ENCODE peak calls at places on chromosomes 11 and 22, in six cellular contexts. One of them, this sample, is unnamed.

GRCh38 chr11:68591719-68592118 is 92.6 kb upstream of the GAL start:
- DNase-seq in fibroblast of mammary gland: no peak
- DNase-seq in epithelial cell of esophagus: no peak
- DNase-seq in tibial artery: no peak
- DNase-seq in GM23338: no peak
- DNase-seq in colonic mucosa: no peak
- DNase-seq in this sample: no peak

GRCh38 chr11:67270256-67271211 is 4.3 kb downstream of the GRK2 start:
- DNase-seq in fibroblast of mammary gland: no peak
- DNase-seq in tibial artery: peak; percentile 71
- DNase-seq in GM23338: peak; percentile 82
- DNase-seq in epithelial cell of esophagus: peak; percentile 48
- DNase-seq in colonic mucosa: peak; percentile 71
- DNase-seq in this sample: peak; percentile 92

GRCh38 chr22:30923168-30923900 is 45.2 kb downstream of the MORC2 start:
- DNase-seq in fibroblast of mammary gland: no peak
- DNase-seq in epithelial cell of esophagus: no peak
- DNase-seq in GM23338: no peak
- DNase-seq in tibial artery: no peak
- DNase-seq in colonic mucosa: no peak
- DNase-seq in this sample: no peak

GRCh38 chr11:9808943-9809342 is 145.1 kb downstream of the SWAP70 start:
- DNase-seq in GM23338: no peak
- DNase-seq in epithelial cell of esophagus: no peak
- DNase-seq in colonic mucosa: no peak
- DNase-seq in fibroblast of mammary gland: no peak
- DNase-seq in tibial artery: no peak
- DNase-seq in this sample: no peak

GRCh38 chr11:20544536-20545237 is 54.7 kb upstream of the SLC6A5 start:
- DNase-seq in fibroblast of mammary gland: no peak
- DNase-seq in tibial artery: no peak
- DNase-seq in GM23338: peak; percentile 57
- DNase-seq in epithelial cell of esophagus: no peak
- DNase-seq in colonic mucosa: no peak
- DNase-seq in this sample: peak; percentile 78

GRCh38 chr11:45982656-45983470 is 60.4 kb downstream of the LARGE2 start:
- DNase-seq in fibroblast of mammary gland: peak; percentile 87
- DNase-seq in colonic mucosa: no peak
- DNase-seq in GM23338: peak; percentile 90
- DNase-seq in tibial artery: no peak
- DNase-seq in epithelial cell of esophagus: peak; percentile 75
- DNase-seq in this sample: peak; percentile 98

GRCh38 chr22:37639771-37640590 is 512 bp downstream of the SH3BP1 start:
- DNase-seq in GM23338: peak; percentile 54
- DNase-seq in colonic mucosa: no peak
- DNase-seq in epithelial cell of esophagus: peak; percentile 32
- DNase-seq in tibial artery: no peak
- DNase-seq in fibroblast of mammary gland: no peak
- DNase-seq in this sample: peak; percentile 67

GRCh38 chr22:39627208-39627607 is 56.7 kb downstream of the CACNA1I start:
- DNase-seq in GM23338: no peak
- DNase-seq in tibial artery: no peak
- DNase-seq in epithelial cell of esophagus: no peak
- DNase-seq in fibroblast of mammary gland: no peak
- DNase-seq in colonic mucosa: no peak
- DNase-seq in this sample: no peak

GRCh38 chr22:39913886-39914285 is 13.0 kb downstream of the GRAP2 start:
- DNase-seq in GM23338: no peak
- DNase-seq in fibroblast of mammary gland: no peak
- DNase-seq in tibial artery: no peak
- DNase-seq in epithelial cell of esophagus: no peak
- DNase-seq in colonic mucosa: no peak
- DNase-seq in this sample: no peak

GRCh38 chr11:12189543-12190235 is 79.3 kb downstream of the MICAL2 start:
- DNase-seq in GM23338: no peak
- DNase-seq in epithelial cell of esophagus: peak; percentile 98
- DNase-seq in colonic mucosa: no peak
- DNase-seq in fibroblast of mammary gland: no peak
- DNase-seq in tibial artery: no peak
- DNase-seq in this sample: no peak

GRCh38 chr11:118618115-118618990 is 10.9 kb downstream of the PHLDB1 start:
- DNase-seq in epithelial cell of esophagus: peak; percentile 32
- DNase-seq in tibial artery: peak; percentile 83
- DNase-seq in GM23338: no peak
- DNase-seq in colonic mucosa: peak; percentile 55
- DNase-seq in fibroblast of mammary gland: peak; percentile 87
- DNase-seq in this sample: no peak

GRCh38 chr11:88359529-88359928 is 22.0 kb upstream of the CTSC start:
- DNase-seq in fibroblast of mammary gland: no peak
- DNase-seq in colonic mucosa: no peak
- DNase-seq in tibial artery: no peak
- DNase-seq in GM23338: no peak
- DNase-seq in epithelial cell of esophagus: no peak
- DNase-seq in this sample: no peak

GRCh38 chr11:77009533-77010160 is 24.6 kb upstream of the B3GNT6 start:
- DNase-seq in fibroblast of mammary gland: no peak
- DNase-seq in colonic mucosa: no peak
- DNase-seq in tibial artery: no peak
- DNase-seq in epithelial cell of esophagus: no peak
- DNase-seq in GM23338: no peak
- DNase-seq in this sample: no peak

GRCh38 chr11:26199341-26199740 is 132.6 kb upstream of the ANO3 start:
- DNase-seq in fibroblast of mammary gland: peak; percentile 80
- DNase-seq in tibial artery: no peak
- DNase-seq in epithelial cell of esophagus: no peak
- DNase-seq in colonic mucosa: no peak
- DNase-seq in GM23338: no peak
- DNase-seq in this sample: no peak

GRCh38 chr22:21612858-21613257 is 17.0 kb downstream of the YDJC start:
- DNase-seq in colonic mucosa: no peak
- DNase-seq in GM23338: peak; percentile 46
- DNase-seq in fibroblast of mammary gland: no peak
- DNase-seq in epithelial cell of esophagus: peak; percentile 50
- DNase-seq in tibial artery: no peak
- DNase-seq in this sample: no peak

GRCh38 chr22:50481440-50482106 is at the start of gene ADM2:
- DNase-seq in tibial artery: no peak
- DNase-seq in GM23338: peak; percentile 87
- DNase-seq in colonic mucosa: peak; percentile 67
- DNase-seq in epithelial cell of esophagus: no peak
- DNase-seq in fibroblast of mammary gland: no peak
- DNase-seq in this sample: peak; percentile 76

GRCh38 chr22:28562324-28562723 is 117.3 kb downstream of the TTC28 start:
- DNase-seq in fibroblast of mammary gland: no peak
- DNase-seq in GM23338: no peak
- DNase-seq in epithelial cell of esophagus: peak; percentile 21
- DNase-seq in tibial artery: no peak
- DNase-seq in colonic mucosa: no peak
- DNase-seq in this sample: no peak
- H3K4me3 ChIP-seq in fibroblast of mammary gland: no peak overlapping the region
- H3K4me3 ChIP-seq in GM23338: no peak overlapping the region
- H3K4me3 ChIP-seq in epithelial cell of esophagus: no peak overlapping the region
- H3K4me3 ChIP-seq in tibial artery: no peak overlapping the region
- H3K4me3 ChIP-seq in colonic mucosa: no peak overlapping the region
- H3K4me3 ChIP-seq in this sample: no peak overlapping the region

DNA sequence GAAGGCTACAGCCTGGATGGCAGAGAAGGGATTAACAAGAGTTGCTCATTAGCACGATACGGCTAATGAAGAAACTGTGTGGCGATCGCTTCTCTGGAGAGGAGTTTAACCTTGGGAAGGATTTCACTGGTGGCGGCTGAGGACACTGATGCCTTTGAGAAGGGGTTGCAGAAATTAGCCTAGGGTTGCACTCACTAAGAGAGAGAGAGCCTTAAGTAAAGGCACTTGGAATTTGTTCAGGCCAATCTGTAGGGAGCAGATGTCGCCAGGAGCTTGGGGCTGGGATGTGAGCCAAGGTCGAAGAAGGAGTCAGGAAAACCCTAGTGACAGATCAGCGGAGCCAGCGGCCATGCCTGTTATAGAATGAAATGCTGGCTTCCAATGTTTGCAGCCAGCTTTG is 43.6 kb upstream of the API5 start:
- DNase-seq in colonic mucosa: no peak
- DNase-seq in GM23338: no peak
- DNase-seq in fibroblast of mammary gland: no peak
- DNase-seq in epithelial cell of esophagus: no peak
- DNase-seq in tibial artery: no peak
- DNase-seq in this sample: no peak
- H3K4me3 ChIP-seq in colonic mucosa: no peak overlapping the region
- H3K4me3 ChIP-seq in GM23338: no peak overlapping the region
- H3K4me3 ChIP-seq in fibroblast of mammary gland: no peak overlapping the region
- H3K4me3 ChIP-seq in epithelial cell of esophagus: no peak overlapping the region
- H3K4me3 ChIP-seq in tibial artery: no peak overlapping the region
- H3K4me3 ChIP-seq in this sample: no peak overlapping the region

DNA sequence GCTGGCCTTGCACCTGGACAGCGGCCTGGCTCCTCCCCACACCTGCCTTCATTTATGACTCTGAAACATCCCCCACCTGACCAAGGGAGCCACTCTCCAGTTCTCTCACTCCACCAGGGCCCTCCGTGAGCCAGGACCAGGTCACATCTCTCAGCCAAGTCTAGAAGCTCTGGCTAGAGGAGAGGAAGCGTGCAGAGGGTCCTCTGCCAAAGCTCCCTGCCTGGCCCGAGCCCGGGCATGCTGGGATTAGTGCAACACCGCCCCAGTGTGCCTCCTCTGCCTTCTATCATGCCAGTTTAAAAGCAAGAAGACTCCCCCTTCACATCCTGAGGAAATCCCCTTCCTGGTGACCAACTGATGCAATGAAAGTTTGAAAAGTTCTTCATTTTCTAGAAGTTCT is 23.5 kb downstream of the TP53AIP1 start:
- DNase-seq in tibial artery: no peak
- DNase-seq in epithelial cell of esophagus: no peak
- DNase-seq in colonic mucosa: no peak
- DNase-seq in fibroblast of mammary gland: no peak
- DNase-seq in GM23338: no peak
- DNase-seq in this sample: no peak
- H3K4me3 ChIP-seq in tibial artery: no peak overlapping the region
- H3K4me3 ChIP-seq in epithelial cell of esophagus: no peak overlapping the region
- H3K4me3 ChIP-seq in colonic mucosa: no peak overlapping the region
- H3K4me3 ChIP-seq in fibroblast of mammary gland: no peak overlapping the region
- H3K4me3 ChIP-seq in GM23338: no peak overlapping the region
- H3K4me3 ChIP-seq in this sample: no peak overlapping the region

GRCh38 chr11:63611395-63611747 is 2.9 kb downstream of the PLAAT3 start:
- DNase-seq in tibial artery: no peak
- DNase-seq in colonic mucosa: no peak
- DNase-seq in GM23338: no peak
- DNase-seq in fibroblast of mammary gland: no peak
- DNase-seq in epithelial cell of esophagus: no peak
- DNase-seq in this sample: no peak
- H3K4me3 ChIP-seq in tibial artery: no peak overlapping the region
- H3K4me3 ChIP-seq in colonic mucosa: no peak overlapping the region
- H3K4me3 ChIP-seq in GM23338: peak overlapping the region; percentile 41
- H3K4me3 ChIP-seq in fibroblast of mammary gland: no peak overlapping the region
- H3K4me3 ChIP-seq in epithelial cell of esophagus: no peak overlapping the region
- H3K4me3 ChIP-seq in this sample: no peak overlapping the region

DNA sequence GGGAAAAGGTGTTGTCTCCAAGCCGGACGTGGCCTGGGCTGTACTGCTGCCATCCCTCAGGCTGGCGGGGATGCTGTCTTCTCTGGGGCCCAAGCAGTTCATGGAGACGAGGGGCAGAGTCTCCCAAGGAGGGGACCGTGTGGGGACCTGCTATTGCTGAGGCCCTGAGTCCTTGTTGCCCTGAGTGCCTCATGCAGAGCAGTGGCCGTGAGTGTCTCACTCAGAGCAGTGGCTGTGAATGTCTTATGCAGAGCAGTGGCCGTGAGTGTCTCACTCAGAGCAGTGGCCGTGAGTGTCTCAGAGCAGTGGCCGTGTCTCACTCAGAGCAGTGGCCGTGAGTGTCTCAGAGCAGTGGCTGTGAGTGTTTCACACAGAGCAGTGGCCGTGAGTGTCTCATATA is 54.7 kb downstream of the GRAMD4 start:
- DNase-seq in fibroblast of mammary gland: no peak
- DNase-seq in epithelial cell of esophagus: no peak
- DNase-seq in colonic mucosa: no peak
- DNase-seq in GM23338: no peak
- DNase-seq in tibial artery: no peak
- DNase-seq in this sample: no peak
- H3K4me3 ChIP-seq in fibroblast of mammary gland: no peak overlapping the region
- H3K4me3 ChIP-seq in epithelial cell of esophagus: no peak overlapping the region
- H3K4me3 ChIP-seq in colonic mucosa: no peak overlapping the region
- H3K4me3 ChIP-seq in GM23338: no peak overlapping the region
- H3K4me3 ChIP-seq in tibial artery: no peak overlapping the region
- H3K4me3 ChIP-seq in this sample: no peak overlapping the region

GRCh38 chr11:64537876-64538275 is 53.1 kb upstream of the SLC22A12 start:
- DNase-seq in tibial artery: peak; percentile 7
- DNase-seq in epithelial cell of esophagus: no peak
- DNase-seq in fibroblast of mammary gland: no peak
- DNase-seq in GM23338: no peak
- DNase-seq in colonic mucosa: no peak
- DNase-seq in this sample: no peak

GRCh38 chr11:64539711-64540420 is 51.2 kb upstream of the SLC22A12 start:
- DNase-seq in epithelial cell of esophagus: no peak
- DNase-seq in fibroblast of mammary gland: no peak
- DNase-seq in GM23338: no peak
- DNase-seq in tibial artery: no peak
- DNase-seq in colonic mucosa: no peak
- DNase-seq in this sample: peak; percentile 11

GRCh38 chr11:64538501-64538951 is 52.5 kb upstream of the SLC22A12 start:
- DNase-seq in GM23338: no peak
- DNase-seq in colonic mucosa: no peak
- DNase-seq in epithelial cell of esophagus: no peak
- DNase-seq in tibial artery: no peak
- DNase-seq in fibroblast of mammary gland: no peak
- DNase-seq in this sample: no peak

GRCh38 chr11:64540426-64540825 is 50.6 kb upstream of the SLC22A12 start:
- DNase-seq in tibial artery: no peak
- DNase-seq in epithelial cell of esophagus: no peak
- DNase-seq in GM23338: no peak
- DNase-seq in fibroblast of mammary gland: no peak
- DNase-seq in colonic mucosa: no peak
- DNase-seq in this sample: no peak

DNA sequence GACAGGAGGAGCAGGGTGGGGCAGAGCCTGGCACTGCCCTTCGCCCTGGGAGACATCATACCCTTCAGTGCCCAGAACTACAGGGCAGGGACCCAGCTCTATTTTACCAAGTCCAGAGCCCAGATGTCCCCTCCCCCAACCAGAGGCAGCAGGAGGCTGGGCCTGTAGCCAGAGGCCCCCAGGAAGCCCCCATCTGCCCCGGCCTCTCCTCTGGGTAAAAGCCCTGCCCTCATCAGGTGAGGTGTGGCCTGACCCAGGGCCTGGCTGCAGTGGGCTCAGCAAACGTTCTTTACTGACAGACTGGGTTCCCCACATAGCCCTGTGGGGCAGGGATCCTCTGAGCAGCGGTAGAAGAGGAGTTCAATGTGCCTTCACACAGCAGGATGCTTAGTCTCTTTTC is 51.8 kb upstream of the SLC22A12 start:
- DNase-seq in epithelial cell of esophagus: no peak
- DNase-seq in colonic mucosa: no peak
- DNase-seq in fibroblast of mammary gland: no peak
- DNase-seq in tibial artery: no peak
- DNase-seq in GM23338: no peak
- DNase-seq in this sample: no peak
- H3K4me3 ChIP-seq in epithelial cell of esophagus: no peak overlapping the region
- H3K4me3 ChIP-seq in colonic mucosa: no peak overlapping the region
- H3K4me3 ChIP-seq in fibroblast of mammary gland: no peak overlapping the region
- H3K4me3 ChIP-seq in tibial artery: no peak overlapping the region
- H3K4me3 ChIP-seq in GM23338: no peak overlapping the region
- H3K4me3 ChIP-seq in this sample: no peak overlapping the region

GRCh38 chr11:102118937-102119336 is 8.7 kb downstream of the YAP1 start:
- DNase-seq in GM23338: peak; percentile 46
- DNase-seq in epithelial cell of esophagus: peak; percentile 35
- DNase-seq in colonic mucosa: no peak
- DNase-seq in fibroblast of mammary gland: no peak
- DNase-seq in tibial artery: no peak
- DNase-seq in this sample: peak; percentile 54
- H3K4me3 ChIP-seq in GM23338: peak overlapping the region; percentile 2
- H3K4me3 ChIP-seq in epithelial cell of esophagus: no peak overlapping the region
- H3K4me3 ChIP-seq in colonic mucosa: no peak overlapping the region
- H3K4me3 ChIP-seq in fibroblast of mammary gland: no peak overlapping the region
- H3K4me3 ChIP-seq in tibial artery: no peak overlapping the region
- H3K4me3 ChIP-seq in this sample: no peak overlapping the region

This sample was measured in mesendoderm.